ENCODE peak calls at places on chromosomes 3 and 15, in five cellular contexts. One of them, this sample, is unnamed.

GRCh38 chr3:14640157-14640562 is 11.4 kb upstream of the CCDC174 start:
- DNase-seq in SK-N-SH: no peak
- DNase-seq in PC-3: peak; percentile 47
- DNase-seq in retinal pigment epithelial cell: no peak
- DNase-seq in AG10803: no peak
- DNase-seq in this sample: no peak

GRCh38 chr3:2896281-2896967 is 213.8 kb downstream of the IL5RA start:
- DNase-seq in SK-N-SH: no peak
- DNase-seq in PC-3: no peak
- DNase-seq in retinal pigment epithelial cell: no peak
- DNase-seq in AG10803: no peak
- DNase-seq in this sample: no peak

GRCh38 chr3:129868912-129869311 is 24.6 kb downstream of the TMCC1 start:
- DNase-seq in SK-N-SH: no peak
- DNase-seq in PC-3: no peak
- DNase-seq in retinal pigment epithelial cell: no peak
- DNase-seq in AG10803: no peak
- DNase-seq in this sample: no peak

GRCh38 chr3:130473416-130473815 is 43.6 kb upstream of the COL6A6 start:
- DNase-seq in SK-N-SH: no peak
- DNase-seq in PC-3: peak; percentile 6
- DNase-seq in retinal pigment epithelial cell: no peak
- DNase-seq in AG10803: no peak
- DNase-seq in this sample: no peak

GRCh38 chr3:12478326-12478725 is 6.0 kb upstream of the TSEN2 start:
- DNase-seq in SK-N-SH: no peak
- DNase-seq in PC-3: peak; percentile 42
- DNase-seq in retinal pigment epithelial cell: no peak
- DNase-seq in AG10803: no peak
- DNase-seq in this sample: no peak

GRCh38 chr3:61417352-61417751 is 144.0 kb upstream of the PTPRG start:
- DNase-seq in SK-N-SH: no peak
- DNase-seq in PC-3: no peak
- DNase-seq in retinal pigment epithelial cell: no peak
- DNase-seq in AG10803: peak; percentile 40
- DNase-seq in this sample: no peak

GRCh38 chr15:69321041-69321554 is 22.4 kb downstream of the PAQR5 start:
- DNase-seq in SK-N-SH: peak; percentile 64
- DNase-seq in PC-3: no peak
- DNase-seq in retinal pigment epithelial cell: no peak
- DNase-seq in AG10803: no peak
- DNase-seq in this sample: no peak

GRCh38 chr15:76138436-76138835 is 78.7 kb downstream of the TMEM266 start:
- DNase-seq in SK-N-SH: no peak
- DNase-seq in PC-3: no peak
- DNase-seq in retinal pigment epithelial cell: no peak
- DNase-seq in AG10803: no peak
- DNase-seq in this sample: no peak

GRCh38 chr3:116896116-116896515 is 186.5 kb downstream of the TUSC7 start:
- DNase-seq in SK-N-SH: no peak
- DNase-seq in PC-3: peak; percentile 58
- DNase-seq in retinal pigment epithelial cell: no peak
- DNase-seq in AG10803: no peak
- DNase-seq in this sample: no peak

GRCh38 chr3:13099707-13100106 is 26.5 kb upstream of the IQSEC1 start:
- DNase-seq in SK-N-SH: no peak
- DNase-seq in PC-3: no peak
- DNase-seq in retinal pigment epithelial cell: no peak
- DNase-seq in AG10803: no peak
- DNase-seq in this sample: no peak

GRCh38 chr15:78944669-78945407 is at the start of gene CTSH:
- DNase-seq in SK-N-SH: peak; percentile 94
- DNase-seq in PC-3: peak; percentile 74
- DNase-seq in retinal pigment epithelial cell: no peak
- DNase-seq in AG10803: peak; percentile 15
- DNase-seq in this sample: peak; percentile 94

GRCh38 chr3:72722930-72723726 is 125.1 kb downstream of the SHQ1 start:
- DNase-seq in SK-N-SH: no peak
- DNase-seq in PC-3: peak; percentile 92
- DNase-seq in retinal pigment epithelial cell: peak; percentile 78
- DNase-seq in AG10803: peak; percentile 47
- DNase-seq in this sample: no peak

GRCh38 chr3:9781978-9782575 is 10.2 kb downstream of the TADA3 start:
- DNase-seq in SK-N-SH: no peak
- DNase-seq in PC-3: no peak
- DNase-seq in retinal pigment epithelial cell: no peak
- DNase-seq in AG10803: no peak
- DNase-seq in this sample: no peak

GRCh38 chr3:128009952-128010846 is 42.0 kb upstream of the SEC61A1 start:
- DNase-seq in SK-N-SH: no peak
- DNase-seq in PC-3: no peak
- DNase-seq in retinal pigment epithelial cell: no peak
- DNase-seq in AG10803: peak; percentile 92
- DNase-seq in this sample: no peak

GRCh38 chr3:45596290-45596791 is 1.8 kb downstream of the LIMD1 start:
- DNase-seq in SK-N-SH: no peak
- DNase-seq in PC-3: peak; percentile 22
- DNase-seq in retinal pigment epithelial cell: no peak
- DNase-seq in AG10803: no peak
- DNase-seq in this sample: peak; percentile 23

GRCh38 chr15:52254331-52254730 is 41.3 kb downstream of the MYO5C start:
- DNase-seq in SK-N-SH: no peak
- DNase-seq in PC-3: peak; percentile 11
- DNase-seq in retinal pigment epithelial cell: no peak
- DNase-seq in AG10803: no peak
- DNase-seq in this sample: no peak

GRCh38 chr3:150755902-150756301 is 7.1 kb downstream of the SIAH2 start:
- DNase-seq in SK-N-SH: no peak
- DNase-seq in PC-3: no peak
- DNase-seq in retinal pigment epithelial cell: no peak
- DNase-seq in AG10803: peak; percentile 60
- DNase-seq in this sample: no peak

GRCh38 chr3:63933459-63933858 is 21.3 kb upstream of the SCAANT1 start:
- DNase-seq in SK-N-SH: no peak
- DNase-seq in PC-3: no peak
- DNase-seq in retinal pigment epithelial cell: no peak
- DNase-seq in AG10803: no peak
- DNase-seq in this sample: no peak

GRCh38 chr3:179272385-179272784 is 21.5 kb upstream of the KCNMB3 start:
- DNase-seq in SK-N-SH: peak; percentile 34
- DNase-seq in PC-3: peak; percentile 46
- DNase-seq in retinal pigment epithelial cell: no peak
- DNase-seq in AG10803: no peak
- DNase-seq in this sample: no peak

GRCh38 chr15:38252481-38253311 is at the start of gene SPRED1:
- DNase-seq in SK-N-SH: peak; percentile 76
- DNase-seq in PC-3: peak; percentile 53
- DNase-seq in retinal pigment epithelial cell: no peak
- DNase-seq in AG10803: peak; percentile 68
- DNase-seq in this sample: peak; percentile 82
- H3K4me3 ChIP-seq in SK-N-SH: peak within 1 kb of the TSS; percentile 91
- H3K4me3 ChIP-seq in PC-3: peak within 1 kb of the TSS; percentile 90
- H3K4me3 ChIP-seq in retinal pigment epithelial cell: peak within 1 kb of the TSS; percentile 97
- H3K4me3 ChIP-seq in AG10803: peak within 1 kb of the TSS; percentile 84
- H3K4me3 ChIP-seq in this sample: peak within 1 kb of the TSS; percentile 84

GRCh38 chr3:122415104-122415744 is 638 bp downstream of the WDR5B start:
- DNase-seq in SK-N-SH: peak; percentile 27
- DNase-seq in PC-3: peak; percentile 64
- DNase-seq in retinal pigment epithelial cell: no peak
- DNase-seq in AG10803: peak; percentile 34
- DNase-seq in this sample: no peak

GRCh38 chr3:122416966-122417365 is 1.1 kb upstream of the WDR5B start:
- DNase-seq in SK-N-SH: no peak
- DNase-seq in PC-3: no peak
- DNase-seq in retinal pigment epithelial cell: no peak
- DNase-seq in AG10803: no peak
- DNase-seq in this sample: no peak

GRCh38 chr3:122415762-122416654 is at the start of gene WDR5B:
- DNase-seq in SK-N-SH: peak; percentile 93
- DNase-seq in PC-3: peak; percentile 99
- DNase-seq in retinal pigment epithelial cell: peak; percentile 90
- DNase-seq in AG10803: peak; percentile 96
- DNase-seq in this sample: peak; percentile 95

GRCh38 chr3:122410639-122411038 is 5.2 kb downstream of the WDR5B start:
- DNase-seq in SK-N-SH: no peak
- DNase-seq in PC-3: no peak
- DNase-seq in retinal pigment epithelial cell: no peak
- DNase-seq in AG10803: no peak
- DNase-seq in this sample: no peak

GRCh38 chr3:122414391-122414790 is 1.5 kb downstream of the WDR5B start:
- DNase-seq in SK-N-SH: no peak
- DNase-seq in PC-3: no peak
- DNase-seq in retinal pigment epithelial cell: no peak
- DNase-seq in AG10803: no peak
- DNase-seq in this sample: no peak
- H3K4me3 ChIP-seq in SK-N-SH: no peak overlapping the region
- H3K4me3 ChIP-seq in PC-3: peak overlapping the region; percentile 75
- H3K4me3 ChIP-seq in retinal pigment epithelial cell: no peak overlapping the region
- H3K4me3 ChIP-seq in AG10803: no peak overlapping the region
- H3K4me3 ChIP-seq in this sample: no peak overlapping the region

GRCh38 chr3:11238057-11238456 is 34.1 kb upstream of the ATG7 start:
- DNase-seq in SK-N-SH: no peak
- DNase-seq in PC-3: peak; percentile 89
- DNase-seq in retinal pigment epithelial cell: peak; percentile 75
- DNase-seq in AG10803: peak; percentile 94
- DNase-seq in this sample: no peak
- H3K4me3 ChIP-seq in SK-N-SH: no peak overlapping the region
- H3K4me3 ChIP-seq in PC-3: peak overlapping the region; percentile 45
- H3K4me3 ChIP-seq in retinal pigment epithelial cell: no peak overlapping the region
- H3K4me3 ChIP-seq in AG10803: peak overlapping the region; percentile 13
- H3K4me3 ChIP-seq in this sample: no peak overlapping the region

GRCh38 chr3:114712728-114713492 is 419.1 kb downstream of the TIGIT start:
- DNase-seq in SK-N-SH: no peak
- DNase-seq in PC-3: no peak
- DNase-seq in retinal pigment epithelial cell: no peak
- DNase-seq in AG10803: no peak
- DNase-seq in this sample: no peak
- H3K4me3 ChIP-seq in SK-N-SH: no peak overlapping the region
- H3K4me3 ChIP-seq in PC-3: no peak overlapping the region
- H3K4me3 ChIP-seq in retinal pigment epithelial cell: no peak overlapping the region
- H3K4me3 ChIP-seq in AG10803: no peak overlapping the region
- H3K4me3 ChIP-seq in this sample: no peak overlapping the region

GRCh38 chr15:74827632-74828031 is 1.2 kb downstream of the CPLX3 start:
- DNase-seq in SK-N-SH: no peak
- DNase-seq in PC-3: no peak
- DNase-seq in retinal pigment epithelial cell: no peak
- DNase-seq in AG10803: no peak
- DNase-seq in this sample: no peak

GRCh38 chr15:74829500-74829899 is 3.1 kb downstream of the CPLX3 start:
- DNase-seq in SK-N-SH: no peak
- DNase-seq in PC-3: peak; percentile 57
- DNase-seq in retinal pigment epithelial cell: no peak
- DNase-seq in AG10803: peak; percentile 5
- DNase-seq in this sample: no peak

GRCh38 chr15:74829991-74830390 is 3.6 kb downstream of the CPLX3 start:
- DNase-seq in SK-N-SH: no peak
- DNase-seq in PC-3: no peak
- DNase-seq in retinal pigment epithelial cell: no peak
- DNase-seq in AG10803: no peak
- DNase-seq in this sample: no peak

GRCh38 chr15:74826911-74827310 is 484 bp downstream of the CPLX3 start:
- DNase-seq in SK-N-SH: peak; percentile 47
- DNase-seq in PC-3: no peak
- DNase-seq in retinal pigment epithelial cell: no peak
- DNase-seq in AG10803: no peak
- DNase-seq in this sample: no peak

GRCh38 chr15:74828835-74829234 is 2.4 kb downstream of the CPLX3 start:
- DNase-seq in SK-N-SH: no peak
- DNase-seq in PC-3: peak; percentile 76
- DNase-seq in retinal pigment epithelial cell: no peak
- DNase-seq in AG10803: no peak
- DNase-seq in this sample: no peak
- H3K4me3 ChIP-seq in SK-N-SH: no peak overlapping the region
- H3K4me3 ChIP-seq in PC-3: no peak overlapping the region
- H3K4me3 ChIP-seq in retinal pigment epithelial cell: no peak overlapping the region
- H3K4me3 ChIP-seq in AG10803: no peak overlapping the region
- H3K4me3 ChIP-seq in this sample: no peak overlapping the region

GRCh38 chr3:197567900-197568685 is 12.3 kb upstream of the BDH1 start:
- DNase-seq in SK-N-SH: peak; percentile 54
- DNase-seq in PC-3: no peak
- DNase-seq in retinal pigment epithelial cell: no peak
- DNase-seq in AG10803: no peak
- DNase-seq in this sample: no peak
- H3K4me3 ChIP-seq in SK-N-SH: no peak overlapping the region
- H3K4me3 ChIP-seq in PC-3: no peak overlapping the region
- H3K4me3 ChIP-seq in retinal pigment epithelial cell: no peak overlapping the region
- H3K4me3 ChIP-seq in AG10803: no peak overlapping the region
- H3K4me3 ChIP-seq in this sample: no peak overlapping the region

GRCh38 chr15:39777497-39777896 is 5.1 kb downstream of the FSIP1 start:
- DNase-seq in SK-N-SH: no peak
- DNase-seq in PC-3: no peak
- DNase-seq in retinal pigment epithelial cell: no peak
- DNase-seq in AG10803: no peak
- DNase-seq in this sample: no peak
- H3K4me3 ChIP-seq in SK-N-SH: no peak overlapping the region
- H3K4me3 ChIP-seq in PC-3: no peak overlapping the region
- H3K4me3 ChIP-seq in retinal pigment epithelial cell: no peak overlapping the region
- H3K4me3 ChIP-seq in AG10803: no peak overlapping the region
- H3K4me3 ChIP-seq in this sample: no peak overlapping the region

GRCh38 chr3:24741506-24741905 is 246.9 kb upstream of the THRB start:
- DNase-seq in SK-N-SH: no peak
- DNase-seq in PC-3: no peak
- DNase-seq in retinal pigment epithelial cell: no peak
- DNase-seq in AG10803: no peak
- DNase-seq in this sample: no peak
- H3K4me3 ChIP-seq in SK-N-SH: no peak overlapping the region
- H3K4me3 ChIP-seq in PC-3: no peak overlapping the region
- H3K4me3 ChIP-seq in retinal pigment epithelial cell: no peak overlapping the region
- H3K4me3 ChIP-seq in AG10803: no peak overlapping the region
- H3K4me3 ChIP-seq in this sample: no peak overlapping the region

GRCh38 chr3:148975277-148975676 is 16.1 kb upstream of the GYG1 start:
- DNase-seq in SK-N-SH: no peak
- DNase-seq in PC-3: no peak
- DNase-seq in retinal pigment epithelial cell: no peak
- DNase-seq in AG10803: no peak
- DNase-seq in this sample: no peak
- H3K4me3 ChIP-seq in SK-N-SH: no peak overlapping the region
- H3K4me3 ChIP-seq in PC-3: no peak overlapping the region
- H3K4me3 ChIP-seq in retinal pigment epithelial cell: no peak overlapping the region
- H3K4me3 ChIP-seq in AG10803: no peak overlapping the region
- H3K4me3 ChIP-seq in this sample: no peak overlapping the region

This sample was measured in lower lobe of right lung.